ENCODE peak calls at places on chromosome 11, in six cellular contexts. One of them, this sample, is unnamed.

GRCh38 chr11:13140028-13140870 is 131.1 kb downstream of the RASSF10 start:
- DNase-seq in heart left ventricle: no peak
- DNase-seq in transverse colon: peak
- DNase-seq in tibial nerve: no peak
- DNase-seq in K562: no peak
- DNase-seq in testis: no peak
- DNase-seq in this sample: no peak

GRCh38 chr11:59901306-59901705 is 22.7 kb downstream of the OOSP3 start:
- DNase-seq in testis: no peak
- DNase-seq in heart left ventricle: peak
- DNase-seq in tibial nerve: no peak
- DNase-seq in transverse colon: no peak
- DNase-seq in K562: no peak
- DNase-seq in this sample: no peak

GRCh38 chr11:27717377-27717776 is 17.1 kb upstream of the BDNF start:
- DNase-seq in testis: no peak
- DNase-seq in transverse colon: no peak
- DNase-seq in tibial nerve: no peak
- DNase-seq in heart left ventricle: no peak
- DNase-seq in K562: no peak
- DNase-seq in this sample: no peak

GRCh38 chr11:134753805-134754130 is 341.7 kb upstream of the B3GAT1 start:
- DNase-seq in transverse colon: no peak
- DNase-seq in tibial nerve: no peak
- DNase-seq in heart left ventricle: no peak
- DNase-seq in K562: no peak
- DNase-seq in testis: peak
- DNase-seq in this sample: no peak

GRCh38 chr11:120037111-120037510 is 100.8 kb downstream of the TRIM29 start:
- DNase-seq in tibial nerve: no peak
- DNase-seq in heart left ventricle: no peak
- DNase-seq in testis: no peak
- DNase-seq in transverse colon: no peak
- DNase-seq in K562: no peak
- DNase-seq in this sample: no peak

GRCh38 chr11:95592455-95592854 is 197.1 kb downstream of the FAM76B start:
- DNase-seq in tibial nerve: peak
- DNase-seq in testis: peak
- DNase-seq in K562: no peak
- DNase-seq in heart left ventricle: no peak
- DNase-seq in transverse colon: no peak
- DNase-seq in this sample: no peak

GRCh38 chr11:113457784-113458183 is 17.4 kb downstream of the DRD2 start:
- DNase-seq in testis: no peak
- DNase-seq in transverse colon: peak
- DNase-seq in K562: no peak
- DNase-seq in heart left ventricle: no peak
- DNase-seq in tibial nerve: no peak
- DNase-seq in this sample: no peak

GRCh38 chr11:62560566-62561103 is 13.1 kb downstream of the EEF1G start:
- DNase-seq in transverse colon: peak
- DNase-seq in tibial nerve: peak
- DNase-seq in testis: peak
- DNase-seq in K562: peak
- DNase-seq in heart left ventricle: peak
- DNase-seq in this sample: no peak

GRCh38 chr11:9385288-9385902 is 943 bp downstream of the IPO7 start:
- DNase-seq in transverse colon: no peak
- DNase-seq in K562: peak
- DNase-seq in tibial nerve: no peak
- DNase-seq in testis: no peak
- DNase-seq in heart left ventricle: no peak
- DNase-seq in this sample: no peak

GRCh38 chr11:61417670-61418069 is 12.1 kb downstream of the CPSF7 start:
- DNase-seq in testis: no peak
- DNase-seq in tibial nerve: no peak
- DNase-seq in K562: no peak
- DNase-seq in transverse colon: no peak
- DNase-seq in heart left ventricle: no peak
- DNase-seq in this sample: no peak

GRCh38 chr11:69437001-69437875 is 44.2 kb upstream of the LINC01488 start:
- DNase-seq in heart left ventricle: no peak
- DNase-seq in transverse colon: no peak
- DNase-seq in testis: no peak
- DNase-seq in K562: no peak
- DNase-seq in tibial nerve: no peak
- DNase-seq in this sample: no peak

GRCh38 chr11:45901646-45902045 is 5.4 kb downstream of the FREY1 start:
- DNase-seq in tibial nerve: no peak
- DNase-seq in heart left ventricle: no peak
- DNase-seq in testis: no peak
- DNase-seq in transverse colon: no peak
- DNase-seq in K562: no peak
- DNase-seq in this sample: no peak

GRCh38 chr11:113505046-113505445 is 29.8 kb upstream of the DRD2 start:
- DNase-seq in testis: peak
- DNase-seq in heart left ventricle: no peak
- DNase-seq in K562: no peak
- DNase-seq in tibial nerve: no peak
- DNase-seq in transverse colon: no peak
- DNase-seq in this sample: no peak

GRCh38 chr11:71293961-71294782 is 41.8 kb upstream of the SHANK2 start:
- DNase-seq in testis: no peak
- DNase-seq in transverse colon: no peak
- DNase-seq in heart left ventricle: no peak
- DNase-seq in K562: no peak
- DNase-seq in tibial nerve: no peak
- DNase-seq in this sample: no peak

GRCh38 chr11:111019931-111020381 is 225.6 kb upstream of the POU2AF2 start:
- DNase-seq in heart left ventricle: no peak
- DNase-seq in tibial nerve: no peak
- DNase-seq in transverse colon: no peak
- DNase-seq in K562: no peak
- DNase-seq in testis: no peak
- DNase-seq in this sample: no peak

GRCh38 chr11:43693069-43693468 is 12.5 kb downstream of the HSD17B12 start:
- DNase-seq in tibial nerve: no peak
- DNase-seq in testis: no peak
- DNase-seq in heart left ventricle: no peak
- DNase-seq in K562: no peak
- DNase-seq in transverse colon: no peak
- DNase-seq in this sample: no peak

GRCh38 chr11:12171921-12172320 is 61.5 kb downstream of the MICAL2 start:
- DNase-seq in transverse colon: no peak
- DNase-seq in testis: no peak
- DNase-seq in tibial nerve: no peak
- DNase-seq in K562: no peak
- DNase-seq in heart left ventricle: no peak
- DNase-seq in this sample: no peak

GRCh38 chr11:6249822-6250555 is 9.6 kb upstream of the CCKBR start:
- DNase-seq in heart left ventricle: peak
- DNase-seq in transverse colon: peak
- DNase-seq in tibial nerve: no peak
- DNase-seq in testis: peak
- DNase-seq in K562: peak
- DNase-seq in this sample: no peak

GRCh38 chr11:99592241-99592640 is 571.5 kb downstream of the CNTN5 start:
- DNase-seq in heart left ventricle: no peak
- DNase-seq in tibial nerve: no peak
- DNase-seq in transverse colon: no peak
- DNase-seq in K562: no peak
- DNase-seq in testis: no peak
- DNase-seq in this sample: no peak

GRCh38 chr11:88101881-88102594 is 73.2 kb downstream of the RAB38 start:
- DNase-seq in testis: no peak
- DNase-seq in tibial nerve: no peak
- DNase-seq in heart left ventricle: no peak
- DNase-seq in K562: no peak
- DNase-seq in transverse colon: no peak
- DNase-seq in this sample: no peak
- TF ChIP-seq POLR2A in testis: no peak
- TF ChIP-seq POLR2A in tibial nerve: no peak
- TF ChIP-seq POLR2A in heart left ventricle: no peak
- TF ChIP-seq POLR2A in K562: no peak
- TF ChIP-seq POLR2A in transverse colon: no peak
- TF ChIP-seq POLR2A in this sample: no peak

GRCh38 chr11:108618529-108618928 is 25.0 kb upstream of the EXPH5 start:
- DNase-seq in testis: no peak
- DNase-seq in transverse colon: no peak
- DNase-seq in K562: no peak
- DNase-seq in tibial nerve: no peak
- DNase-seq in heart left ventricle: no peak
- DNase-seq in this sample: no peak

GRCh38 chr11:108617055-108617454 is 23.5 kb upstream of the EXPH5 start:
- DNase-seq in transverse colon: no peak
- DNase-seq in heart left ventricle: no peak
- DNase-seq in K562: no peak
- DNase-seq in tibial nerve: no peak
- DNase-seq in testis: no peak
- DNase-seq in this sample: no peak

GRCh38 chr11:108616549-108616948 is 23.0 kb upstream of the EXPH5 start:
- DNase-seq in K562: no peak
- DNase-seq in testis: no peak
- DNase-seq in transverse colon: no peak
- DNase-seq in heart left ventricle: no peak
- DNase-seq in tibial nerve: no peak
- DNase-seq in this sample: no peak

GRCh38 chr11:108624196-108624925 is 30.8 kb upstream of the EXPH5 start:
- DNase-seq in tibial nerve: no peak
- DNase-seq in transverse colon: peak
- DNase-seq in K562: no peak
- DNase-seq in testis: no peak
- DNase-seq in heart left ventricle: no peak
- DNase-seq in this sample: no peak

GRCh38 chr11:108620958-108621772 is 27.6 kb upstream of the EXPH5 start:
- DNase-seq in transverse colon: no peak
- DNase-seq in heart left ventricle: no peak
- DNase-seq in testis: no peak
- DNase-seq in tibial nerve: no peak
- DNase-seq in K562: no peak
- DNase-seq in this sample: no peak
- TF ChIP-seq POLR2A in transverse colon: no peak
- TF ChIP-seq POLR2A in heart left ventricle: no peak
- TF ChIP-seq POLR2A in testis: no peak
- TF ChIP-seq POLR2A in tibial nerve: no peak
- TF ChIP-seq POLR2A in K562: no peak
- TF ChIP-seq POLR2A in this sample: no peak

GRCh38 chr11:67584205-67584880 is 731 bp downstream of the GSTP1 start:
- DNase-seq in transverse colon: peak
- DNase-seq in testis: peak
- DNase-seq in K562: peak
- DNase-seq in heart left ventricle: peak
- DNase-seq in tibial nerve: peak
- DNase-seq in this sample: peak
- TF ChIP-seq POLR2A in transverse colon: peak
- TF ChIP-seq POLR2A in testis: no peak
- TF ChIP-seq POLR2A in K562: no peak
- TF ChIP-seq POLR2A in heart left ventricle: no peak
- TF ChIP-seq POLR2A in tibial nerve: no peak
- TF ChIP-seq POLR2A in this sample: no peak

GRCh38 chr11:1128333-1129142 is 29.2 kb upstream of the MUC5AC start:
- DNase-seq in transverse colon: no peak
- DNase-seq in testis: no peak
- DNase-seq in K562: no peak
- DNase-seq in tibial nerve: no peak
- DNase-seq in heart left ventricle: no peak
- DNase-seq in this sample: no peak

GRCh38 chr11:1127664-1128162 is 30.0 kb upstream of the MUC5AC start:
- DNase-seq in K562: no peak
- DNase-seq in transverse colon: no peak
- DNase-seq in tibial nerve: no peak
- DNase-seq in testis: no peak
- DNase-seq in heart left ventricle: peak
- DNase-seq in this sample: no peak

GRCh38 chr11:1126935-1127663 is 30.7 kb upstream of the MUC5AC start:
- DNase-seq in tibial nerve: no peak
- DNase-seq in K562: no peak
- DNase-seq in heart left ventricle: peak
- DNase-seq in testis: peak
- DNase-seq in transverse colon: no peak
- DNase-seq in this sample: no peak

GRCh38 chr11:1125803-1126202 is 31.9 kb upstream of the MUC5AC start:
- DNase-seq in heart left ventricle: no peak
- DNase-seq in testis: no peak
- DNase-seq in transverse colon: no peak
- DNase-seq in K562: no peak
- DNase-seq in tibial nerve: no peak
- DNase-seq in this sample: no peak

DNA sequence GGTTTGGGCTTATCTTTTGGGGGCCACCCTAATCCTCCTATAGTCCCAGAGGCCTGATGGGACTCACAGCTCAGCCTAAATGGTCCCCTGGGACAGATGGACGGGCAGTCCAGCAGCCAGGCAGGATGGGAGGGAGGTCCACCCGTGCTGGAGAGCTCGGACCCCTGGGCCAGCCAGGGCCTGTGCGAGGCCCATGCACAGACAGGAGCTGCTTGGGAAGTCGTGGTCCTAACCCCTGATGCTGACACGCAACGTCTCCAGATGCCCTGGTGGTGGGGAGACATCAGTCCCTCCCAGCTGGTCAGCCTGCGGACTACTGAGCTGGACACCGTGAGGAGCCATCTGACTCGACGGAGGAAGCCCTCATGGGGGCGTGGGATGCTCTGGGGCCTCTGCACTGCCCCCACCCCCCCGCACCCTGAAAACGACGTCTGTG is 31.2 kb upstream of the MUC5AC start:
- DNase-seq in testis: no peak
- DNase-seq in heart left ventricle: peak
- DNase-seq in transverse colon: peak
- DNase-seq in K562: no peak
- DNase-seq in tibial nerve: no peak
- DNase-seq in this sample: no peak
- TF ChIP-seq POLR2A in testis: no peak
- TF ChIP-seq POLR2A in heart left ventricle: no peak
- TF ChIP-seq POLR2A in transverse colon: no peak
- TF ChIP-seq POLR2A in K562: no peak
- TF ChIP-seq POLR2A in tibial nerve: no peak
- TF ChIP-seq POLR2A in this sample: no peak

DNA sequence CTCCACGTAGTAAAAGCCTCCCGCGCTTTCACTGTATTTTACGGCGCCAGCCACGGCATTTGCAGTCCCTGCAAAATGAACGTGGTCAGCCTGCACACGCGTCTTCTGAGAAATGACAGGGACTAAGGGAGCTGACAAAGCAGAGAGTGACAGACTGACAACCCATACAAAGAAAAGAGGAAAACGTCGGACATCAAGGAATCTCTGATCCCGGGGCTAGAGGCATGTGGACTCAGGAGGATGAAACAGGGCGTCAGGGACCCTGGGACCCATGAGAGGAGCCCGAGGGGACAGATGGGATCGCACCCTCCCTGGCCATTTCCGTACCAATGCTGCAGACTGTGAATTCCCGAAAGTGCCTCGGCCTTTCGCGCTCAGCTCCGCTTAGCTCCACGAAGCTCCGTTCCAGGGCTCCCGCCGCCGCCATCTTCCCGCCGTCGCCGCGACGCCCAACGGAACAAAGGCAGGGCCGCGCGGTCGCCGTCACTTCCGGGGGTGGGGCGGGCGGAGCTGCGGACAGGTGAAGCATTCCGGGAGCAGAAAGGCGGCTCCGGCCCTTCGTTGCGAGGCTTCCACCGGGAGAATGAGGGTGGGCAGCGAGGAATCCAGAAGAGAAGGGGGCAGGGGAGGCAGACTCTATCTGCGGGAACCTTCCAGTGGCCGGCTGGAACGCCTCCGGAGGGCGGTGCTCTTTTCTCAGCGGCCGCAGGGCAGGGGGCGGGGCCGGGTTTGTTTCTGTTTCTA is at the start of gene NUP160:
- DNase-seq in testis: peak
- DNase-seq in transverse colon: peak
- DNase-seq in tibial nerve: peak
- DNase-seq in K562: peak
- DNase-seq in heart left ventricle: peak
- DNase-seq in this sample: peak
- TF ChIP-seq POLR2A in testis: peak
- TF ChIP-seq POLR2A in transverse colon: peak
- TF ChIP-seq POLR2A in tibial nerve: peak
- TF ChIP-seq POLR2A in K562: peak
- TF ChIP-seq POLR2A in heart left ventricle: peak
- TF ChIP-seq POLR2A in this sample: peak